ENCODE peak calls at places on chromosomes 2 and 18, in four cellular contexts. One of them, this sample, is unnamed.

GRCh38 chr2:148653437-148653836 is 8.9 kb downstream of the EPC2 start:
- DNase-seq in activated T-helper 1 cell treated with anti-CD3 and anti-CD28 coated beads, Interleukin-2, amount 50 U/mL, for 16 hours: no peak
- DNase-seq in BE2C: no peak
- DNase-seq in cardiac muscle cell: peak; percentile 14
- DNase-seq in this sample: no peak

GRCh38 chr2:96931966-96932365 is 54.4 kb downstream of the FAM178B start:
- DNase-seq in BE2C: no peak
- DNase-seq in cardiac muscle cell: no peak
- DNase-seq in activated T-helper 1 cell treated with anti-CD3 and anti-CD28 coated beads, Interleukin-2, amount 50 U/mL, for 16 hours: no peak
- DNase-seq in this sample: no peak

GRCh38 chr2:35714883-35715282 is 640.7 kb upstream of the CRIM1 start:
- DNase-seq in activated T-helper 1 cell treated with anti-CD3 and anti-CD28 coated beads, Interleukin-2, amount 50 U/mL, for 16 hours: no peak
- DNase-seq in cardiac muscle cell: no peak
- DNase-seq in BE2C: no peak
- DNase-seq in this sample: no peak

GRCh38 chr2:30410217-30410616 is 36.8 kb upstream of the LCLAT1 start:
- DNase-seq in activated T-helper 1 cell treated with anti-CD3 and anti-CD28 coated beads, Interleukin-2, amount 50 U/mL, for 16 hours: no peak
- DNase-seq in BE2C: no peak
- DNase-seq in cardiac muscle cell: no peak
- DNase-seq in this sample: no peak

GRCh38 chr2:143742631-143743030 is 613.4 kb downstream of the ARHGAP15 start:
- DNase-seq in BE2C: no peak
- DNase-seq in activated T-helper 1 cell treated with anti-CD3 and anti-CD28 coated beads, Interleukin-2, amount 50 U/mL, for 16 hours: no peak
- DNase-seq in cardiac muscle cell: no peak
- DNase-seq in this sample: no peak

GRCh38 chr2:26982102-26982742 is 11.8 kb downstream of the MAPRE3 start:
- DNase-seq in BE2C: peak; percentile 80
- DNase-seq in activated T-helper 1 cell treated with anti-CD3 and anti-CD28 coated beads, Interleukin-2, amount 50 U/mL, for 16 hours: no peak
- DNase-seq in cardiac muscle cell: peak; percentile 64
- DNase-seq in this sample: peak; percentile 36

GRCh38 chr2:234467289-234467688 is 29.6 kb downstream of the ARL4C start:
- DNase-seq in activated T-helper 1 cell treated with anti-CD3 and anti-CD28 coated beads, Interleukin-2, amount 50 U/mL, for 16 hours: no peak
- DNase-seq in cardiac muscle cell: no peak
- DNase-seq in BE2C: no peak
- DNase-seq in this sample: no peak

GRCh38 chr2:210663574-210663973 is 107.2 kb downstream of the CPS1 start:
- DNase-seq in cardiac muscle cell: peak; percentile 71
- DNase-seq in BE2C: peak; percentile 30
- DNase-seq in activated T-helper 1 cell treated with anti-CD3 and anti-CD28 coated beads, Interleukin-2, amount 50 U/mL, for 16 hours: no peak
- DNase-seq in this sample: no peak

GRCh38 chr2:36456227-36456788 is 100.7 kb downstream of the CRIM1 start:
- DNase-seq in BE2C: no peak
- DNase-seq in activated T-helper 1 cell treated with anti-CD3 and anti-CD28 coated beads, Interleukin-2, amount 50 U/mL, for 16 hours: no peak
- DNase-seq in cardiac muscle cell: peak; percentile 23
- DNase-seq in this sample: no peak

GRCh38 chr18:24112874-24113615 is 25.8 kb upstream of the CABYR start:
- DNase-seq in BE2C: no peak
- DNase-seq in activated T-helper 1 cell treated with anti-CD3 and anti-CD28 coated beads, Interleukin-2, amount 50 U/mL, for 16 hours: no peak
- DNase-seq in cardiac muscle cell: no peak
- DNase-seq in this sample: peak; percentile 90

GRCh38 chr18:7205346-7205745 is 25.5 kb upstream of the LRRC30 start:
- DNase-seq in cardiac muscle cell: no peak
- DNase-seq in activated T-helper 1 cell treated with anti-CD3 and anti-CD28 coated beads, Interleukin-2, amount 50 U/mL, for 16 hours: no peak
- DNase-seq in BE2C: no peak
- DNase-seq in this sample: no peak

GRCh38 chr18:58195278-58195721 is 151.3 kb downstream of the NEDD4L start:
- DNase-seq in BE2C: no peak
- DNase-seq in activated T-helper 1 cell treated with anti-CD3 and anti-CD28 coated beads, Interleukin-2, amount 50 U/mL, for 16 hours: no peak
- DNase-seq in cardiac muscle cell: peak; percentile 37
- DNase-seq in this sample: no peak

GRCh38 chr2:1675633-1676032 is 68.7 kb downstream of the PXDN start:
- DNase-seq in cardiac muscle cell: no peak
- DNase-seq in BE2C: no peak
- DNase-seq in activated T-helper 1 cell treated with anti-CD3 and anti-CD28 coated beads, Interleukin-2, amount 50 U/mL, for 16 hours: no peak
- DNase-seq in this sample: peak; percentile 34

GRCh38 chr2:142965464-142965863 is 88.0 kb downstream of the KYNU start:
- DNase-seq in BE2C: no peak
- DNase-seq in activated T-helper 1 cell treated with anti-CD3 and anti-CD28 coated beads, Interleukin-2, amount 50 U/mL, for 16 hours: no peak
- DNase-seq in cardiac muscle cell: no peak
- DNase-seq in this sample: no peak

GRCh38 chr2:241039416-241039815 is 41.0 kb downstream of the SNED1 start:
- DNase-seq in activated T-helper 1 cell treated with anti-CD3 and anti-CD28 coated beads, Interleukin-2, amount 50 U/mL, for 16 hours: no peak
- DNase-seq in cardiac muscle cell: no peak
- DNase-seq in BE2C: no peak
- DNase-seq in this sample: no peak

GRCh38 chr2:100257939-100258338 is 64.4 kb downstream of the LONRF2 start:
- DNase-seq in BE2C: no peak
- DNase-seq in activated T-helper 1 cell treated with anti-CD3 and anti-CD28 coated beads, Interleukin-2, amount 50 U/mL, for 16 hours: no peak
- DNase-seq in cardiac muscle cell: no peak
- DNase-seq in this sample: no peak

GRCh38 chr18:10412933-10413332 is 41.5 kb upstream of the APCDD1 start:
- DNase-seq in BE2C: no peak
- DNase-seq in activated T-helper 1 cell treated with anti-CD3 and anti-CD28 coated beads, Interleukin-2, amount 50 U/mL, for 16 hours: no peak
- DNase-seq in cardiac muscle cell: no peak
- DNase-seq in this sample: no peak

GRCh38 chr18:53489266-53489665 is 735.2 kb downstream of the MBD2 start:
- DNase-seq in activated T-helper 1 cell treated with anti-CD3 and anti-CD28 coated beads, Interleukin-2, amount 50 U/mL, for 16 hours: no peak
- DNase-seq in BE2C: no peak
- DNase-seq in cardiac muscle cell: no peak
- DNase-seq in this sample: no peak

GRCh38 chr2:28174211-28174610 is 218.4 kb upstream of the FOSL2 start:
- DNase-seq in cardiac muscle cell: no peak
- DNase-seq in BE2C: no peak
- DNase-seq in activated T-helper 1 cell treated with anti-CD3 and anti-CD28 coated beads, Interleukin-2, amount 50 U/mL, for 16 hours: no peak
- DNase-seq in this sample: no peak